ENCODE peak calls at places on chromosomes 16 and 17, in seven cellular contexts. P is fibroblast of lung; R is Caco-2; V is H54; L is NCI-H345; J is stimulated activated CD4-positive, alpha-beta T cell treated with anti-CD3 and anti-CD28 coated beads, Interleukin-12 subunit alpha, Interleukin-12 subunit beta, amount 100 ng/mL, for 48 hours; Q is adipocyte. F is an unnamed sample.
A peak's percentile ranks its signal among the peaks of the same experiment; 100 is the strongest.

GRCh38 chr17:21301593-21302550 is 17.4 kb downstream of the MAP2K3 start:
- DNase-seq in P (no peak), R (no peak), V (no peak), L (no peak), J (no peak), Q (no peak), F (no peak)

GRCh38 chr17:1880851-1881630 is 51.2 kb downstream of the RPA1 start:
- DNase-seq in P (peak; percentile 52), R (no peak), V (no peak), L (no peak), J (no peak), Q (no peak), F (no peak)

GRCh38 chr16:68764866-68765265 is 27.8 kb downstream of the CDH1 start:
- DNase-seq in P (no peak), R (no peak), V (no peak), L (no peak), J (no peak), Q (no peak), F (no peak)

GRCh38 chr17:64608571-64608981 is 53.5 kb downstream of the SMURF2 start:
- DNase-seq in P (peak; percentile 59), R (no peak), V (no peak), L (no peak), J (no peak), Q (peak; percentile 29), F (peak; percentile 6)

GRCh38 chr16:53502331-53503269 is at the start of gene AKTIP:
- DNase-seq in P (peak; percentile 57), R (peak; percentile 93), V (peak; percentile 34), L (peak; percentile 64), J (no peak), Q (peak; percentile 58), F (peak; percentile 48)

GRCh38 chr16:81686391-81687182 is 92.5 kb upstream of the PLCG2 start:
- DNase-seq in P (peak; percentile 43), R (no peak), V (no peak), L (no peak), J (no peak), Q (no peak), F (no peak)

GRCh38 chr16:77674888-77675287 is 47.4 kb upstream of the NUDT7 start:
- DNase-seq in P (peak; percentile 86), R (no peak), V (no peak), L (no peak), J (no peak), Q (peak; percentile 42), F (peak; percentile 18)

GRCh38 chr17:64066709-64067108 is 46.3 kb upstream of the ICAM2 start:
- DNase-seq in P (no peak), R (no peak), V (no peak), L (no peak), J (peak; percentile 8), Q (no peak), F (no peak)

GRCh38 chr16:27441276-27441675 is 39.3 kb downstream of the IL21R start:
- DNase-seq in P (no peak), R (no peak), V (no peak), L (no peak), J (no peak), Q (no peak), F (no peak)

GRCh38 chr16:51045186-51045585 is 105.9 kb downstream of the SALL1 start:
- DNase-seq in P (no peak), R (no peak), V (no peak), L (no peak), J (no peak), Q (no peak), F (no peak)

GRCh38 chr16:67761924-67762323 is 42.8 kb upstream of the GFOD2 start:
- DNase-seq in P (no peak), R (no peak), V (no peak), L (no peak), J (no peak), Q (no peak), F (no peak)

GRCh38 chr17:46975287-46975686 is 3.8 kb downstream of the RPRML start:
- DNase-seq in P (no peak), R (no peak), V (no peak), L (no peak), J (no peak), Q (no peak), F (no peak)

GRCh38 chr17:21263351-21263750 is 10.1 kb upstream of the NATD1 start:
- DNase-seq in P (peak; percentile 65), R (no peak), V (no peak), L (no peak), J (no peak), Q (peak; percentile 35), F (peak; percentile 34)

GRCh38 chr17:38970128-38970527 is 2.9 kb upstream of the FBXO47 start:
- DNase-seq in P (no peak), R (no peak), V (no peak), L (no peak), J (no peak), Q (no peak), F (no peak)

GRCh38 chr17:7475764-7476422 is 3.5 kb downstream of the ZBTB4 start:
- DNase-seq in P (no peak), R (no peak), V (no peak), L (no peak), J (no peak), Q (no peak), F (peak; percentile 37)

GRCh38 chr16:58471209-58471975 is 28.6 kb upstream of the NDRG4 start:
- DNase-seq in P (no peak), R (no peak), V (no peak), L (no peak), J (no peak), Q (no peak), F (no peak)

GRCh38 chr17:46195217-46195855 is 2.1 kb upstream of the KANSL1 start:
- DNase-seq in P (no peak), R (no peak), V (no peak), L (no peak), J (no peak), Q (no peak), F (no peak)

GRCh38 chr16:72961115-72961832 is 86.7 kb downstream of the ZFHX3 start:
- DNase-seq in P (peak; percentile 24), R (peak; percentile 26), V (no peak), L (peak; percentile 59), J (no peak), Q (peak; percentile 28), F (no peak)